ENCODE peak calls at places on chromosomes 16 and 17, in eight cellular contexts. D is heart left ventricle; J is AG04449; B is HEK293T; S is stomach; Z is ovary; O is EL; N is central memory CD4-positive, alpha-beta T cell. I is an unnamed sample.

GRCh38 chr17:48756816-48757215 is 28.3 kb upstream of the HOXB13 start:
- DNase-seq in D (no peak), J (no peak), B (peak), S (peak), Z (no peak), O (no peak), N (no peak), I (peak)

GRCh38 chr16:72195609-72196008 is 23.7 kb upstream of the PMFBP1 start:
- DNase-seq in D (no peak), J (no peak), B (peak), S (no peak), Z (no peak), O (no peak), N (no peak), I (no peak)

GRCh38 chr16:22077700-22078313 is 14.5 kb upstream of the VWA3A start:
- DNase-seq in D (peak), J (no peak), B (peak), S (peak), Z (peak), O (peak), N (peak), I (peak)

GRCh38 chr17:60086822-60087591 is 8.3 kb upstream of the HEATR6 start:
- DNase-seq in D (no peak), J (no peak), B (no peak), S (no peak), Z (no peak), O (peak), N (no peak), I (no peak)

GRCh38 chr17:16419074-16419928 is 3.9 kb downstream of the TRPV2 start:
- DNase-seq in D (no peak), J (peak), B (peak), S (no peak), Z (no peak), O (peak), N (no peak), I (no peak)

GRCh38 chr17:12665263-12666210 is at the start of gene MYOCD:
- DNase-seq in D (peak), J (peak), B (peak), S (peak), Z (peak), O (peak), N (no peak), I (no peak)

GRCh38 chr16:85220125-85220839 is 108.0 kb upstream of the CIBAR2 start:
- DNase-seq in D (peak), J (no peak), B (peak), S (peak), Z (peak), O (peak), N (no peak), I (peak)

GRCh38 chr17:57999496-58000017 is 7.5 kb downstream of the SRSF1 start:
- DNase-seq in D (no peak), J (no peak), B (peak), S (no peak), Z (no peak), O (peak), N (peak), I (peak)

GRCh38 chr16:85157813-85158701 is 45.8 kb upstream of the CIBAR2 start:
- DNase-seq in D (peak), J (no peak), B (no peak), S (no peak), Z (no peak), O (no peak), N (peak), I (peak)

GRCh38 chr16:86872833-86873232 is 294.5 kb downstream of the FOXL1 start:
- DNase-seq in D (no peak), J (no peak), B (no peak), S (no peak), Z (no peak), O (no peak), N (no peak), I (no peak)

GRCh38 chr17:41894791-41895331 is 23.9 kb downstream of the ACLY start:
- DNase-seq in D (peak), J (peak), B (no peak), S (no peak), Z (no peak), O (peak), N (no peak), I (no peak)

GRCh38 chr17:69363488-69364210 is 36.7 kb upstream of the ABCA5 start:
- DNase-seq in D (no peak), J (no peak), B (no peak), S (no peak), Z (no peak), O (no peak), N (no peak), I (no peak)

GRCh38 chr16:30112197-30113030 is 923 bp downstream of the GDPD3 start:
- DNase-seq in D (peak), J (no peak), B (peak), S (peak), Z (peak), O (peak), N (peak), I (no peak)

GRCh38 chr16:46607529-46607928 is 13.7 kb downstream of the SHCBP1 start:
- DNase-seq in D (no peak), J (peak), B (no peak), S (no peak), Z (no peak), O (peak), N (no peak), I (no peak)

GRCh38 chr16:89827383-89828198 is 684 bp upstream of the SPIRE2 start:
- DNase-seq in D (peak), J (no peak), B (no peak), S (peak), Z (no peak), O (peak), N (no peak), I (no peak)

GRCh38 chr16:56610609-56611111 is 2.3 kb downstream of the MT2A start:
- DNase-seq in D (no peak), J (no peak), B (no peak), S (no peak), Z (no peak), O (peak), N (no peak), I (no peak)

GRCh38 chr17:67258836-67259468 is 14.0 kb upstream of the HELZ start:
- DNase-seq in D (no peak), J (no peak), B (no peak), S (no peak), Z (no peak), O (no peak), N (peak), I (no peak)

GRCh38 chr16:53429221-53429943 is 4.9 kb upstream of the RBL2 start:
- DNase-seq in D (no peak), J (no peak), B (no peak), S (no peak), Z (no peak), O (peak), N (no peak), I (peak)

GRCh38 chr16:77898671-77899211 is 110.4 kb downstream of the VAT1L start:
- DNase-seq in D (no peak), J (no peak), B (no peak), S (no peak), Z (no peak), O (peak), N (no peak), I (no peak)

GRCh38 chr17:6654816-6655731 is 3.5 kb downstream of the C17orf100 start:
- DNase-seq in D (peak), J (no peak), B (no peak), S (peak), Z (no peak), O (no peak), N (no peak), I (peak)